ENCODE peak calls at places on chromosomes 12 and 14, in six cellular contexts. One of them, this sample, is unnamed. For H3K36me3, the result is how much of the 10 kb centered on the place peaks cover.

GRCh38 chr12:7642876-7643309 is 22.8 kb downstream of the APOBEC1 start:
- DNase-seq in BJ: no peak
- DNase-seq in neuronal stem cell: no peak
- DNase-seq in gastrocnemius medialis: no peak
- DNase-seq in MG63: peak
- DNase-seq in GM23338: peak
- DNase-seq in this sample: no peak

GRCh38 chr14:67704484-67705089 is 2.9 kb downstream of the RDH12 start:
- DNase-seq in BJ: no peak
- DNase-seq in neuronal stem cell: peak
- DNase-seq in gastrocnemius medialis: no peak
- DNase-seq in MG63: no peak
- DNase-seq in GM23338: peak
- DNase-seq in this sample: peak

GRCh38 chr12:105100207-105100985 is 7.1 kb upstream of the WASHC4 start:
- DNase-seq in BJ: no peak
- DNase-seq in neuronal stem cell: no peak
- DNase-seq in gastrocnemius medialis: no peak
- DNase-seq in MG63: peak
- DNase-seq in GM23338: no peak
- DNase-seq in this sample: no peak

GRCh38 chr14:63454436-63454835 is 88.7 kb downstream of the PPP2R5E start:
- DNase-seq in BJ: no peak
- DNase-seq in neuronal stem cell: no peak
- DNase-seq in gastrocnemius medialis: no peak
- DNase-seq in MG63: no peak
- DNase-seq in GM23338: no peak
- DNase-seq in this sample: no peak

GRCh38 chr14:103207038-103207403 is 83.8 kb downstream of the TNFAIP2 start:
- DNase-seq in BJ: peak
- DNase-seq in neuronal stem cell: no peak
- DNase-seq in gastrocnemius medialis: peak
- DNase-seq in MG63: peak
- DNase-seq in GM23338: peak
- DNase-seq in this sample: peak

GRCh38 chr12:120514002-120514401 is 15.0 kb downstream of the COQ5 start:
- DNase-seq in BJ: no peak
- DNase-seq in neuronal stem cell: no peak
- DNase-seq in gastrocnemius medialis: no peak
- DNase-seq in MG63: no peak
- DNase-seq in GM23338: no peak
- DNase-seq in this sample: no peak

GRCh38 chr12:106288510-106289195 is 13.9 kb upstream of the TCP11L2 start:
- DNase-seq in BJ: peak
- DNase-seq in neuronal stem cell: no peak
- DNase-seq in gastrocnemius medialis: no peak
- DNase-seq in MG63: peak
- DNase-seq in GM23338: no peak
- DNase-seq in this sample: no peak

GRCh38 chr12:95380997-95381786 is 92.8 kb upstream of the METAP2 start:
- DNase-seq in BJ: no peak
- DNase-seq in neuronal stem cell: no peak
- DNase-seq in gastrocnemius medialis: no peak
- DNase-seq in MG63: no peak
- DNase-seq in GM23338: no peak
- DNase-seq in this sample: no peak

GRCh38 chr14:92492261-92492660 is 21.3 kb upstream of the RIN3 start:
- DNase-seq in BJ: no peak
- DNase-seq in neuronal stem cell: no peak
- DNase-seq in gastrocnemius medialis: peak
- DNase-seq in MG63: no peak
- DNase-seq in GM23338: no peak
- DNase-seq in this sample: peak

GRCh38 chr14:26863736-26864135 is 265.9 kb upstream of the NOVA1 start:
- DNase-seq in BJ: no peak
- DNase-seq in neuronal stem cell: no peak
- DNase-seq in gastrocnemius medialis: no peak
- DNase-seq in MG63: no peak
- DNase-seq in GM23338: no peak
- DNase-seq in this sample: no peak

GRCh38 chr14:30337456-30337855 is 221.5 kb upstream of the G2E3 start:
- DNase-seq in BJ: no peak
- DNase-seq in neuronal stem cell: no peak
- DNase-seq in gastrocnemius medialis: no peak
- DNase-seq in MG63: no peak
- DNase-seq in GM23338: no peak
- DNase-seq in this sample: no peak

GRCh38 chr14:90851327-90852036 is 35.3 kb upstream of the TTC7B start:
- DNase-seq in BJ: no peak
- DNase-seq in neuronal stem cell: no peak
- DNase-seq in gastrocnemius medialis: no peak
- DNase-seq in MG63: no peak
- DNase-seq in GM23338: no peak
- DNase-seq in this sample: no peak

GRCh38 chr12:49043856-49044258 is 16.7 kb downstream of the KMT2D start:
- DNase-seq in BJ: no peak
- DNase-seq in neuronal stem cell: peak
- DNase-seq in gastrocnemius medialis: peak
- DNase-seq in MG63: peak
- DNase-seq in GM23338: peak
- DNase-seq in this sample: peak

GRCh38 chr14:26621807-26622560 is 24.2 kb upstream of the NOVA1 start:
- DNase-seq in BJ: no peak
- DNase-seq in neuronal stem cell: peak
- DNase-seq in gastrocnemius medialis: no peak
- DNase-seq in MG63: no peak
- DNase-seq in GM23338: no peak
- DNase-seq in this sample: no peak

GRCh38 chr14:31568671-31569070 is 7.5 kb downstream of the NUBPL start:
- DNase-seq in BJ: no peak
- DNase-seq in neuronal stem cell: no peak
- DNase-seq in gastrocnemius medialis: no peak
- DNase-seq in MG63: no peak
- DNase-seq in GM23338: no peak
- DNase-seq in this sample: no peak

GRCh38 chr12:25648460-25648859 is 95.4 kb upstream of the LMNTD1 start:
- DNase-seq in BJ: peak
- DNase-seq in neuronal stem cell: no peak
- DNase-seq in gastrocnemius medialis: peak
- DNase-seq in MG63: peak
- DNase-seq in GM23338: peak
- DNase-seq in this sample: peak

GRCh38 chr12:89350661-89351488 is 1.4 kb downstream of the DUSP6 start:
- DNase-seq in BJ: no peak
- DNase-seq in neuronal stem cell: no peak
- DNase-seq in gastrocnemius medialis: no peak
- DNase-seq in MG63: peak
- DNase-seq in GM23338: no peak
- DNase-seq in this sample: no peak

GRCh38 chr14:74585406-74586335 is 26.4 kb downstream of the LTBP2 start:
- DNase-seq in BJ: no peak
- DNase-seq in neuronal stem cell: no peak
- DNase-seq in gastrocnemius medialis: no peak
- DNase-seq in MG63: no peak
- DNase-seq in GM23338: no peak
- DNase-seq in this sample: no peak

GRCh38 chr14:74583689-74584434 is 28.2 kb downstream of the LTBP2 start:
- DNase-seq in BJ: no peak
- DNase-seq in neuronal stem cell: no peak
- DNase-seq in gastrocnemius medialis: no peak
- DNase-seq in MG63: peak
- DNase-seq in GM23338: no peak
- DNase-seq in this sample: no peak

GRCh38 chr14:74582910-74583581 is 29.0 kb downstream of the LTBP2 start:
- DNase-seq in BJ: no peak
- DNase-seq in neuronal stem cell: no peak
- DNase-seq in gastrocnemius medialis: peak
- DNase-seq in MG63: peak
- DNase-seq in GM23338: no peak
- DNase-seq in this sample: no peak

GRCh38 chr14:74586681-74587362 is 25.2 kb downstream of the LTBP2 start:
- DNase-seq in BJ: no peak
- DNase-seq in neuronal stem cell: no peak
- DNase-seq in gastrocnemius medialis: no peak
- DNase-seq in MG63: no peak
- DNase-seq in GM23338: no peak
- DNase-seq in this sample: no peak

GRCh38 chr14:74584966-74585365 is 27.1 kb downstream of the LTBP2 start:
- DNase-seq in BJ: no peak
- DNase-seq in neuronal stem cell: no peak
- DNase-seq in gastrocnemius medialis: no peak
- DNase-seq in MG63: no peak
- DNase-seq in GM23338: no peak
- DNase-seq in this sample: no peak
- H3K36me3 ChIP-seq in BJ: under half
- H3K36me3 ChIP-seq in neuronal stem cell: under half
- H3K36me3 ChIP-seq in gastrocnemius medialis: under half
- H3K36me3 ChIP-seq in MG63: under half
- H3K36me3 ChIP-seq in GM23338: under half
- H3K36me3 ChIP-seq in this sample: under half

GRCh38 chr12:6333029-6333428 is 8.8 kb downstream of the TNFRSF1A start:
- DNase-seq in BJ: no peak
- DNase-seq in neuronal stem cell: no peak
- DNase-seq in gastrocnemius medialis: no peak
- DNase-seq in MG63: no peak
- DNase-seq in GM23338: no peak
- DNase-seq in this sample: no peak
- H3K36me3 ChIP-seq in BJ: under half
- H3K36me3 ChIP-seq in neuronal stem cell: under half
- H3K36me3 ChIP-seq in gastrocnemius medialis: half or more
- H3K36me3 ChIP-seq in MG63: half or more
- H3K36me3 ChIP-seq in GM23338: under half
- H3K36me3 ChIP-seq in this sample: under half

GRCh38 chr14:81557137-81557536 is 23.5 kb upstream of the SEL1L start:
- DNase-seq in BJ: no peak
- DNase-seq in neuronal stem cell: no peak
- DNase-seq in gastrocnemius medialis: no peak
- DNase-seq in MG63: no peak
- DNase-seq in GM23338: no peak
- DNase-seq in this sample: no peak

GRCh38 chr14:81555051-81555450 is 21.4 kb upstream of the SEL1L start:
- DNase-seq in BJ: no peak
- DNase-seq in neuronal stem cell: no peak
- DNase-seq in gastrocnemius medialis: no peak
- DNase-seq in MG63: no peak
- DNase-seq in GM23338: no peak
- DNase-seq in this sample: no peak

GRCh38 chr14:81550001-81550642 is 16.5 kb upstream of the SEL1L start:
- DNase-seq in BJ: no peak
- DNase-seq in neuronal stem cell: no peak
- DNase-seq in gastrocnemius medialis: no peak
- DNase-seq in MG63: no peak
- DNase-seq in GM23338: no peak
- DNase-seq in this sample: no peak

DNA sequence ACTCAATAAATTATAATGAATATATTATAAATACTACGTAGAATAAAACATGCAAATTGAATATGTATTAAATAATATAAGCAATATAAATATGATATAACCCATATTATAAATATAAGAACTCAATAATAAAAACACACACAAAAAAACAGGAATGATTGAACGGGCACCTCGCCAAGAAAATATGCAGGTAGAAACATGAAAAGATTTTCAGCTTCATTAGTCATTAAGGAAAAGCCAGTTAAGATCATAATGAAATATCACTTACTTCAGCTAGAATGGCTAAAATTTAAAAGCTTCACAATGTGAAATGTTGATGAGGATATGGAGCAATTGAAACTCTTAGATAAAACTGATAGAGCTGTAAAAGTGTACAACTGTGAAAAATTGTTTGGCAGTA is 17.8 kb upstream of the SEL1L start:
- DNase-seq in BJ: no peak
- DNase-seq in neuronal stem cell: no peak
- DNase-seq in gastrocnemius medialis: no peak
- DNase-seq in MG63: no peak
- DNase-seq in GM23338: no peak
- DNase-seq in this sample: no peak
- H3K36me3 ChIP-seq in BJ: under half
- H3K36me3 ChIP-seq in neuronal stem cell: under half
- H3K36me3 ChIP-seq in gastrocnemius medialis: under half
- H3K36me3 ChIP-seq in MG63: under half
- H3K36me3 ChIP-seq in GM23338: under half
- H3K36me3 ChIP-seq in this sample: under half

DNA sequence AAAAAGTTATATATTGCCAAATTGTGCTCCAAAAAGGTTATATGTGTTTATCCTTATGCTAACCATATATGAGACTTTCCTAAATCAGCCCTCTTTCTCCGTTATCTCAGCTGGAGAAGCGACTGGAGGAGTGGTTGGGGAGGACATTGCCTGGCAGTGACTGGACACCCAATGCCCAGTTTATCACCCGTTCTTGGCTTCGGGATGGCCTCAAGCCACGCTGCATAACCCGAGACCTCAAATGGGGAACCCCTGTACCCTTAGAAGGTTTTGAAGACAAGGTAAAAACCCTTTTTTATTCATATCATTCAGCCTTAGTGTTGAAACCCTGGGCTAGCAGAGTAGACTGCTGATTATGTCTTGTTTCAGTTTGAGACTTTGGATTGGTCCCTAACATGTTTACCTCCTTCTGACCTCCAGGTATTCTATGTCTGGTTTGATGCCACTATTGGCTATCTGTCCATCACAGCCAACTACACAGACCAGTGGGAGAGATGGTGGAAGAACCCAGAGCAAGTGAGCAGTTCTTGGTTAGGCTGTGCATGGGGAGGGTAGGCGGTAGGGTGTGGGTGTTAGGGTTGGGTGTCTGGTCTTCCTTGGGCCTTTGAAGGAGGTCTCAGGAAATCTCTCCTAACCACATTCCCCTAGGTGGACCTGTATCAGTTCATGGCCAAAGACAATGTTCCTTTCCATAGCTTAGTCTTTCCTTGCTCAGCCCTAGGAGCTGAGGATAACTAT is 8.6 kb downstream of the DDIT3 start:
- DNase-seq in BJ: no peak
- DNase-seq in neuronal stem cell: no peak
- DNase-seq in gastrocnemius medialis: no peak
- DNase-seq in MG63: no peak
- DNase-seq in GM23338: no peak
- DNase-seq in this sample: no peak
- H3K36me3 ChIP-seq in BJ: under half
- H3K36me3 ChIP-seq in neuronal stem cell: under half
- H3K36me3 ChIP-seq in gastrocnemius medialis: half or more
- H3K36me3 ChIP-seq in MG63: half or more
- H3K36me3 ChIP-seq in GM23338: half or more
- H3K36me3 ChIP-seq in this sample: half or more

DNA sequence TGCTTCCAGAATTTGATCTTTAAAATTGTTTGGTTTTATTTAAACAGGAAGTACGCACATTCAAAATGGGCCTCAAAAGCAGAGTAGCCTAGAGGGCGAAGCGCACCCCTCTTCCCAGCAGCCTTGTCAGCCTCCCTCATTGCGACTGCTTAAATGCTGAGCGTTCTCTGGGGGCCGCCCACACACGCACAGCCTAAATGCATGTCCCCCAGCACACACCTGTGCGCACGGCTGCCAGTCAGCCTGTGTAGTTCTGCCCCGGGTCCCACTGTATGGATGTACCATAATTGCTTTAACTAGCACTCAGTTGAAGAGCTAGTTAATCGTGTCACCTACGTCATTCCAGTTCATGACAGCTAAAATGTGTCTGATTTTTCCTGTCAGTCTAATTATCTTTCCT is 79.3 kb downstream of the TESC start:
- DNase-seq in BJ: no peak
- DNase-seq in neuronal stem cell: no peak
- DNase-seq in gastrocnemius medialis: no peak
- DNase-seq in MG63: no peak
- DNase-seq in GM23338: no peak
- DNase-seq in this sample: no peak
- H3K36me3 ChIP-seq in BJ: under half
- H3K36me3 ChIP-seq in neuronal stem cell: under half
- H3K36me3 ChIP-seq in gastrocnemius medialis: under half
- H3K36me3 ChIP-seq in MG63: under half
- H3K36me3 ChIP-seq in GM23338: under half
- H3K36me3 ChIP-seq in this sample: under half

GRCh38 chr14:23326491-23327332 is 5.5 kb downstream of the PABPN1 start:
- DNase-seq in BJ: no peak
- DNase-seq in neuronal stem cell: no peak
- DNase-seq in gastrocnemius medialis: no peak
- DNase-seq in MG63: no peak
- DNase-seq in GM23338: no peak
- DNase-seq in this sample: no peak
- H3K36me3 ChIP-seq in BJ: under half
- H3K36me3 ChIP-seq in neuronal stem cell: under half
- H3K36me3 ChIP-seq in gastrocnemius medialis: under half
- H3K36me3 ChIP-seq in MG63: under half
- H3K36me3 ChIP-seq in GM23338: under half
- H3K36me3 ChIP-seq in this sample: under half